ENCODE peak calls at places on chromosomes 1 and 21, in ten cellular contexts. Q, D, L, B, F, V, W, H, P and Y are unnamed samples.

GRCh38 chr1:15188678-15189077 is 35.1 kb downstream of the TMEM51 start:
- DNase-seq in V (no peak), L (peak; percentile 4), Q (no peak), D (peak; percentile 50), W (no peak), H (no peak), B (no peak), F (no peak), P (no peak), Y (no peak)

GRCh38 chr1:230067871-230068814 is 1.1 kb downstream of the GALNT2 start:
- DNase-seq in L (no peak), W (peak; percentile 36), B (peak; percentile 41), D (peak; percentile 40), F (no peak), Q (no peak), H (peak; percentile 30), P (peak; percentile 62), V (peak; percentile 66), Y (peak; percentile 36)

GRCh38 chr1:39671433-39671792 is 494 bp downstream of the NT5C1A start:
- DNase-seq in H (no peak), D (no peak), L (peak; percentile 69), F (no peak), B (no peak), Q (no peak), W (no peak), V (peak; percentile 64), P (peak; percentile 63), Y (no peak)

GRCh38 chr21:41317458-41317857 is 857 bp downstream of the FAM3B start:
- DNase-seq in V (no peak), B (no peak), Q (no peak), L (peak; percentile 55), W (no peak), H (no peak), P (no peak), F (no peak), D (no peak), Y (no peak)

GRCh38 chr1:172777767-172778166 is 118.9 kb downstream of the FASLG start:
- DNase-seq in Q (no peak), V (no peak), P (no peak), W (no peak), D (no peak), H (no peak), L (no peak), F (no peak), B (no peak), Y (no peak)

GRCh38 chr1:162857850-162858249 is 3.1 kb downstream of the CCDC190 start:
- DNase-seq in Q (no peak), V (no peak), F (no peak), P (no peak), H (no peak), L (no peak), D (peak; percentile 33), W (no peak), B (peak; percentile 72), Y (no peak)

GRCh38 chr21:45830221-45830640 is 151.3 kb upstream of the COL6A1 start:
- DNase-seq in B (no peak), D (no peak), W (no peak), L (no peak), Q (no peak), P (no peak), V (peak; percentile 48), H (no peak), F (no peak), Y (no peak)

GRCh38 chr1:216640100-216640499 is 83.1 kb downstream of the ESRRG start:
- DNase-seq in L (no peak), P (no peak), B (no peak), F (no peak), H (no peak), D (no peak), V (no peak), Q (no peak), W (no peak), Y (no peak)

GRCh38 chr1:89611721-89612120 is 21.2 kb upstream of the LRRC8C start:
- DNase-seq in P (no peak), H (peak; percentile 45), V (no peak), L (no peak), Q (no peak), D (no peak), F (no peak), B (no peak), W (no peak), Y (no peak)

GRCh38 chr1:7962011-7962335 is 462 bp downstream of the PARK7 start:
- DNase-seq in H (no peak), F (no peak), P (no peak), B (peak; percentile 36), Q (peak; percentile 15), D (no peak), V (no peak), W (no peak), L (no peak), Y (no peak)

GRCh38 chr1:47881505-47882442 is 115.4 kb downstream of the TRABD2B start:
- DNase-seq in L (peak; percentile 75), B (peak; percentile 28), D (peak; percentile 81), P (no peak), W (no peak), V (no peak), F (no peak), H (no peak), Q (no peak), Y (no peak)

GRCh38 chr1:183611021-183611420 is 20.8 kb upstream of the NCF2 start:
- DNase-seq in F (no peak), H (no peak), D (no peak), W (no peak), B (no peak), L (no peak), Q (no peak), P (no peak), V (no peak), Y (no peak)

GRCh38 chr1:235008239-235008638 is 120.4 kb downstream of the TOMM20 start:
- DNase-seq in D (no peak), Q (no peak), B (peak; percentile 61), W (no peak), V (no peak), P (no peak), H (no peak), F (no peak), L (no peak), Y (no peak)

GRCh38 chr21:20996421-20997307 is 1.5 kb upstream of the NCAM2 start:
- DNase-seq in B (peak; percentile 47), W (no peak), Q (peak; percentile 9), L (no peak), P (peak; percentile 6), V (peak; percentile 53), H (no peak), F (no peak), D (no peak), Y (no peak)

GRCh38 chr1:55378582-55378981 is 163.4 kb upstream of the USP24 start:
- DNase-seq in Q (peak; percentile 22), F (peak; percentile 38), D (peak; percentile 70), W (no peak), V (peak; percentile 67), L (peak; percentile 73), H (peak; percentile 23), B (peak; percentile 50), P (peak; percentile 70), Y (peak; percentile 26)

GRCh38 chr1:163701783-163702182 is 380.0 kb downstream of the NUF2 start:
- DNase-seq in P (no peak), Q (no peak), W (no peak), H (no peak), V (no peak), F (no peak), L (no peak), D (no peak), B (no peak), Y (no peak)

GRCh38 chr1:50707824-50708223 is 252.2 kb downstream of the FAF1 start:
- DNase-seq in H (no peak), V (no peak), W (no peak), Q (no peak), L (no peak), B (no peak), P (no peak), D (no peak), F (no peak), Y (no peak)

GRCh38 chr1:68104155-68104554 is 53.7 kb upstream of the DIRAS3 start:
- DNase-seq in P (no peak), H (no peak), B (peak; percentile 88), V (no peak), D (peak; percentile 79), F (no peak), Q (no peak), W (no peak), L (no peak), Y (no peak)

GRCh38 chr1:227317541-227318002 is 720 bp downstream of the CDC42BPA start:
- DNase-seq in V (peak; percentile 78), B (peak; percentile 60), L (peak; percentile 60), D (peak; percentile 66), P (peak; percentile 63), H (no peak), F (no peak), W (peak; percentile 65), Q (peak; percentile 47), Y (peak; percentile 49)

GRCh38 chr21:35226302-35226701 is 177.2 kb upstream of the RUNX1 start:
- DNase-seq in V (peak; percentile 56), L (no peak), B (peak; percentile 78), F (no peak), Q (peak; percentile 48), H (no peak), W (no peak), D (peak; percentile 93), P (peak; percentile 43), Y (no peak)

GRCh38 chr21:30962013-30962412 is 76.3 kb downstream of the KRTAP19-8 start:
- DNase-seq in B (no peak), W (no peak), P (no peak), H (no peak), Q (no peak), L (no peak), V (no peak), D (no peak), F (no peak), Y (no peak)

GRCh38 chr1:85268801-85269585 is 7.4 kb downstream of the BCL10 start:
- DNase-seq in D (no peak), Q (no peak), H (no peak), P (no peak), L (no peak), W (no peak), F (no peak), B (no peak), V (no peak), Y (no peak)

GRCh38 chr1:151888972-151889570 is 20.2 kb downstream of the THEM4 start:
- DNase-seq in H (peak; percentile 15), Q (no peak), F (no peak), D (no peak), P (no peak), B (no peak), V (no peak), W (no peak), L (no peak), Y (no peak)

GRCh38 chr1:225879521-225880209 is 2.5 kb downstream of the TMEM63A start:
- DNase-seq in P (no peak), Q (no peak), W (peak; percentile 81), F (no peak), V (no peak), D (no peak), H (peak; percentile 47), L (peak; percentile 71), B (no peak), Y (no peak)

GRCh38 chr1:26353976-26354820 is at the start of gene CRYBG2:
- DNase-seq in D (no peak), V (no peak), H (no peak), W (peak; percentile 84), P (no peak), Q (no peak), B (no peak), L (peak; percentile 27), F (peak; percentile 57), Y (no peak)

GRCh38 chr1:220905650-220906560 is 26.7 kb downstream of the HLX start:
- DNase-seq in W (no peak), L (no peak), D (no peak), P (no peak), V (no peak), H (no peak), F (no peak), Q (no peak), B (no peak), Y (no peak)

GRCh38 chr1:203545032-203545816 is 51.3 kb downstream of the OPTC start:
- DNase-seq in L (no peak), B (no peak), D (no peak), F (no peak), W (no peak), V (no peak), Q (no peak), H (no peak), P (no peak), Y (no peak)

GRCh38 chr1:95806171-95806570 is 572.2 kb downstream of the RWDD3 start:
- DNase-seq in L (no peak), B (no peak), D (no peak), Q (no peak), F (no peak), W (no peak), V (no peak), P (no peak), H (no peak), Y (no peak)